ENCODE peak calls at places on chromosome 2, in ten cellular contexts. One of them, this sample, is unnamed.

GRCh38 chr2:126518206-126518605 is 137.8 kb upstream of the GYPC start:
- DNase-seq in suprapubic skin: no peak
- DNase-seq in SK-N-SH: no peak
- DNase-seq in ovary: no peak
- DNase-seq in cardiac muscle cell: no peak
- DNase-seq in AG04450: no peak
- DNase-seq in heart left ventricle: no peak
- DNase-seq in stomach: no peak
- DNase-seq in mammary epithelial cell: no peak
- DNase-seq in dorsolateral prefrontal cortex: no peak
- DNase-seq in this sample: no peak

GRCh38 chr2:48248251-48248933 is 281.6 kb upstream of the STON1 start:
- DNase-seq in stomach: no peak
- DNase-seq in SK-N-SH: no peak
- DNase-seq in dorsolateral prefrontal cortex: no peak
- DNase-seq in suprapubic skin: no peak
- DNase-seq in mammary epithelial cell: peak; percentile 93
- DNase-seq in cardiac muscle cell: peak; percentile 30
- DNase-seq in ovary: no peak
- DNase-seq in AG04450: peak; percentile 85
- DNase-seq in heart left ventricle: no peak
- DNase-seq in this sample: no peak

GRCh38 chr2:20532634-20533437 is 86.0 kb downstream of the RHOB start:
- DNase-seq in dorsolateral prefrontal cortex: no peak
- DNase-seq in stomach: no peak
- DNase-seq in cardiac muscle cell: no peak
- DNase-seq in suprapubic skin: no peak
- DNase-seq in ovary: no peak
- DNase-seq in SK-N-SH: no peak
- DNase-seq in AG04450: no peak
- DNase-seq in mammary epithelial cell: no peak
- DNase-seq in heart left ventricle: no peak
- DNase-seq in this sample: no peak

GRCh38 chr2:158391876-158392275 is 64.7 kb downstream of the CCDC148 start:
- DNase-seq in suprapubic skin: no peak
- DNase-seq in dorsolateral prefrontal cortex: no peak
- DNase-seq in mammary epithelial cell: peak; percentile 81
- DNase-seq in AG04450: no peak
- DNase-seq in ovary: no peak
- DNase-seq in cardiac muscle cell: no peak
- DNase-seq in heart left ventricle: no peak
- DNase-seq in SK-N-SH: no peak
- DNase-seq in stomach: no peak
- DNase-seq in this sample: no peak

GRCh38 chr2:217710218-217710565 is 292.6 kb downstream of the TNS1 start:
- DNase-seq in stomach: no peak
- DNase-seq in dorsolateral prefrontal cortex: no peak
- DNase-seq in cardiac muscle cell: no peak
- DNase-seq in suprapubic skin: no peak
- DNase-seq in AG04450: peak; percentile 29
- DNase-seq in heart left ventricle: no peak
- DNase-seq in SK-N-SH: no peak
- DNase-seq in mammary epithelial cell: peak; percentile 44
- DNase-seq in ovary: no peak
- DNase-seq in this sample: peak; percentile 29

GRCh38 chr2:54665436-54665856 is 58.0 kb upstream of the EML6 start:
- DNase-seq in heart left ventricle: no peak
- DNase-seq in mammary epithelial cell: no peak
- DNase-seq in cardiac muscle cell: peak; percentile 69
- DNase-seq in AG04450: no peak
- DNase-seq in suprapubic skin: no peak
- DNase-seq in stomach: peak; percentile 54
- DNase-seq in dorsolateral prefrontal cortex: no peak
- DNase-seq in SK-N-SH: peak; percentile 48
- DNase-seq in ovary: no peak
- DNase-seq in this sample: no peak

GRCh38 chr2:69601179-69601612 is 42.3 kb downstream of the AAK1 start:
- DNase-seq in AG04450: peak; percentile 74
- DNase-seq in stomach: no peak
- DNase-seq in cardiac muscle cell: no peak
- DNase-seq in ovary: no peak
- DNase-seq in heart left ventricle: no peak
- DNase-seq in SK-N-SH: no peak
- DNase-seq in suprapubic skin: no peak
- DNase-seq in mammary epithelial cell: peak; percentile 73
- DNase-seq in dorsolateral prefrontal cortex: no peak
- DNase-seq in this sample: no peak

GRCh38 chr2:240513544-240514287 is 44.1 kb downstream of the ANKMY1 start:
- DNase-seq in dorsolateral prefrontal cortex: peak; percentile 58
- DNase-seq in stomach: peak; percentile 88
- DNase-seq in suprapubic skin: peak; percentile 81
- DNase-seq in mammary epithelial cell: peak; percentile 80
- DNase-seq in ovary: peak; percentile 42
- DNase-seq in SK-N-SH: peak; percentile 87
- DNase-seq in cardiac muscle cell: peak; percentile 63
- DNase-seq in AG04450: peak; percentile 68
- DNase-seq in heart left ventricle: peak; percentile 86
- DNase-seq in this sample: peak; percentile 74

GRCh38 chr2:65025453-65026128 is 30.6 kb upstream of the CEP68 start:
- DNase-seq in dorsolateral prefrontal cortex: no peak
- DNase-seq in mammary epithelial cell: no peak
- DNase-seq in suprapubic skin: no peak
- DNase-seq in SK-N-SH: no peak
- DNase-seq in ovary: no peak
- DNase-seq in stomach: no peak
- DNase-seq in cardiac muscle cell: no peak
- DNase-seq in AG04450: no peak
- DNase-seq in heart left ventricle: no peak
- DNase-seq in this sample: no peak

GRCh38 chr2:26609839-26610277 is 31.3 kb downstream of the CIB4 start:
- DNase-seq in heart left ventricle: no peak
- DNase-seq in suprapubic skin: peak; percentile 36
- DNase-seq in cardiac muscle cell: no peak
- DNase-seq in stomach: no peak
- DNase-seq in ovary: no peak
- DNase-seq in dorsolateral prefrontal cortex: no peak
- DNase-seq in AG04450: no peak
- DNase-seq in mammary epithelial cell: no peak
- DNase-seq in SK-N-SH: no peak
- DNase-seq in this sample: peak; percentile 62

GRCh38 chr2:29417630-29418029 is 302.4 kb downstream of the CLIP4 start:
- DNase-seq in cardiac muscle cell: no peak
- DNase-seq in suprapubic skin: no peak
- DNase-seq in heart left ventricle: no peak
- DNase-seq in AG04450: no peak
- DNase-seq in dorsolateral prefrontal cortex: no peak
- DNase-seq in stomach: no peak
- DNase-seq in mammary epithelial cell: no peak
- DNase-seq in ovary: no peak
- DNase-seq in SK-N-SH: no peak
- DNase-seq in this sample: no peak

GRCh38 chr2:29420484-29420883 is 305.3 kb downstream of the CLIP4 start:
- DNase-seq in SK-N-SH: no peak
- DNase-seq in suprapubic skin: no peak
- DNase-seq in mammary epithelial cell: no peak
- DNase-seq in cardiac muscle cell: peak; percentile 51
- DNase-seq in dorsolateral prefrontal cortex: no peak
- DNase-seq in AG04450: no peak
- DNase-seq in heart left ventricle: no peak
- DNase-seq in ovary: no peak
- DNase-seq in stomach: no peak
- DNase-seq in this sample: no peak

GRCh38 chr2:29425866-29426265 is 310.7 kb downstream of the CLIP4 start:
- DNase-seq in ovary: no peak
- DNase-seq in dorsolateral prefrontal cortex: no peak
- DNase-seq in mammary epithelial cell: no peak
- DNase-seq in heart left ventricle: no peak
- DNase-seq in suprapubic skin: no peak
- DNase-seq in SK-N-SH: no peak
- DNase-seq in stomach: no peak
- DNase-seq in AG04450: no peak
- DNase-seq in cardiac muscle cell: no peak
- DNase-seq in this sample: no peak

GRCh38 chr2:29423267-29423666 is 308.1 kb downstream of the CLIP4 start:
- DNase-seq in SK-N-SH: no peak
- DNase-seq in cardiac muscle cell: no peak
- DNase-seq in ovary: no peak
- DNase-seq in AG04450: no peak
- DNase-seq in heart left ventricle: no peak
- DNase-seq in suprapubic skin: no peak
- DNase-seq in stomach: no peak
- DNase-seq in dorsolateral prefrontal cortex: no peak
- DNase-seq in mammary epithelial cell: no peak
- DNase-seq in this sample: no peak

GRCh38 chr2:29420999-29421856 is 306.0 kb downstream of the CLIP4 start:
- DNase-seq in cardiac muscle cell: peak; percentile 42
- DNase-seq in AG04450: no peak
- DNase-seq in mammary epithelial cell: no peak
- DNase-seq in stomach: no peak
- DNase-seq in dorsolateral prefrontal cortex: no peak
- DNase-seq in SK-N-SH: peak; percentile 23
- DNase-seq in suprapubic skin: no peak
- DNase-seq in ovary: no peak
- DNase-seq in heart left ventricle: no peak
- DNase-seq in this sample: no peak
- H3K27ac ChIP-seq in cardiac muscle cell: peak overlapping the region; percentile 74
- H3K27ac ChIP-seq in AG04450: no peak overlapping the region
- H3K27ac ChIP-seq in mammary epithelial cell: no peak overlapping the region
- H3K27ac ChIP-seq in stomach: no peak overlapping the region
- H3K27ac ChIP-seq in dorsolateral prefrontal cortex: no peak overlapping the region
- H3K27ac ChIP-seq in SK-N-SH: no peak overlapping the region
- H3K27ac ChIP-seq in suprapubic skin: no peak overlapping the region
- H3K27ac ChIP-seq in ovary: no peak overlapping the region
- H3K27ac ChIP-seq in heart left ventricle: no peak overlapping the region
- H3K27ac ChIP-seq in this sample: no peak overlapping the region

DNA sequence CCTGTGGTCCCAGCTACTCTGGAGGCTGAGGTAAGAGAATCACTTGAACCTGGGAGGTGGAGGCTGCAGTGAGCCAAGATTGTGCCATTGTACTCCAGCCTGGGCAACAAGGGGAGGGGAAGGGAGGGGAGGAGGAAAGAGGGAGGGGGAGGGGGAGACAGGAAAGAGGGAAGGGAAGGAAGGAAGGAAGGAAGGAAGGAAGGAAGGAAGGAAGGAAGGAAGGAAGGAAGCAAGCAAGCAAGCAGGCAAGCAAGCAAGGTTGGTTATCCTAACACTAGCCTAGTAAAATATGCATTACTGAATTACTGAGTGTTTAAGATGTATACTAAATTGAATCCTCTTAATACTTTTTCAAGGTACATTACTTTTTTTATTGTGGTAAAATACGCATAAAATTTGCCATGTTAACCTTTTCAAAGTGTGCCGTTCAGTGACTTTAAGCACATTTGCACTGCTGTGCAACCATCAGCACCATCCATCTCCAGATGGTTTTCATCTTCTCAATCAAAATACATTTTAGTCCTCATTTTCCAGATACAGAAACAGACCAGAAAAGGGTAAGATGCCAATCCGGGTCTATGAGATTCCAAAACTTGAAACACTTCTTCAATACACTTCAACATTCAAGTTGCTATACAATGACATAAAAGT is 28.9 kb downstream of the NCKAP1 start:
- DNase-seq in ovary: no peak
- DNase-seq in cardiac muscle cell: no peak
- DNase-seq in AG04450: no peak
- DNase-seq in stomach: no peak
- DNase-seq in heart left ventricle: no peak
- DNase-seq in suprapubic skin: no peak
- DNase-seq in SK-N-SH: peak; percentile 6
- DNase-seq in dorsolateral prefrontal cortex: no peak
- DNase-seq in mammary epithelial cell: no peak
- DNase-seq in this sample: no peak
- TF ChIP-seq CTCF in ovary: no peak
- TF ChIP-seq CTCF in cardiac muscle cell: no peak
- TF ChIP-seq CTCF in AG04450: no peak
- TF ChIP-seq CTCF in stomach: no peak
- TF ChIP-seq CTCF in heart left ventricle: no peak
- TF ChIP-seq CTCF in suprapubic skin: no peak
- TF ChIP-seq CTCF in SK-N-SH: no peak
- TF ChIP-seq CTCF in dorsolateral prefrontal cortex: no peak
- TF ChIP-seq CTCF in mammary epithelial cell: no peak
- TF ChIP-seq CTCF in this sample: no peak

GRCh38 chr2:181463573-181463972 is 6.4 kb downstream of the ITGA4 start:
- DNase-seq in dorsolateral prefrontal cortex: no peak
- DNase-seq in SK-N-SH: no peak
- DNase-seq in heart left ventricle: no peak
- DNase-seq in AG04450: no peak
- DNase-seq in mammary epithelial cell: no peak
- DNase-seq in stomach: no peak
- DNase-seq in ovary: no peak
- DNase-seq in suprapubic skin: no peak
- DNase-seq in cardiac muscle cell: no peak
- DNase-seq in this sample: no peak

GRCh38 chr2:181462032-181462431 is 4.8 kb downstream of the ITGA4 start:
- DNase-seq in dorsolateral prefrontal cortex: no peak
- DNase-seq in heart left ventricle: no peak
- DNase-seq in suprapubic skin: no peak
- DNase-seq in mammary epithelial cell: no peak
- DNase-seq in ovary: no peak
- DNase-seq in AG04450: no peak
- DNase-seq in cardiac muscle cell: no peak
- DNase-seq in SK-N-SH: no peak
- DNase-seq in stomach: no peak
- DNase-seq in this sample: no peak

GRCh38 chr2:181459646-181460045 is 2.5 kb downstream of the ITGA4 start:
- DNase-seq in mammary epithelial cell: no peak
- DNase-seq in ovary: no peak
- DNase-seq in heart left ventricle: no peak
- DNase-seq in SK-N-SH: no peak
- DNase-seq in suprapubic skin: no peak
- DNase-seq in dorsolateral prefrontal cortex: no peak
- DNase-seq in AG04450: no peak
- DNase-seq in stomach: no peak
- DNase-seq in cardiac muscle cell: no peak
- DNase-seq in this sample: no peak

GRCh38 chr2:181458881-181459280 is 1.7 kb downstream of the ITGA4 start:
- DNase-seq in ovary: no peak
- DNase-seq in suprapubic skin: no peak
- DNase-seq in heart left ventricle: no peak
- DNase-seq in dorsolateral prefrontal cortex: no peak
- DNase-seq in cardiac muscle cell: no peak
- DNase-seq in SK-N-SH: no peak
- DNase-seq in mammary epithelial cell: peak; percentile 8
- DNase-seq in AG04450: no peak
- DNase-seq in stomach: no peak
- DNase-seq in this sample: no peak

GRCh38 chr2:181461056-181461630 is 4.0 kb downstream of the ITGA4 start:
- DNase-seq in dorsolateral prefrontal cortex: no peak
- DNase-seq in stomach: no peak
- DNase-seq in SK-N-SH: no peak
- DNase-seq in suprapubic skin: no peak
- DNase-seq in mammary epithelial cell: no peak
- DNase-seq in heart left ventricle: no peak
- DNase-seq in cardiac muscle cell: no peak
- DNase-seq in ovary: no peak
- DNase-seq in AG04450: no peak
- DNase-seq in this sample: no peak
- H3K4me3 ChIP-seq in dorsolateral prefrontal cortex: no peak overlapping the region
- H3K4me3 ChIP-seq in stomach: peak overlapping the region; percentile 17
- H3K4me3 ChIP-seq in SK-N-SH: no peak overlapping the region
- H3K4me3 ChIP-seq in suprapubic skin: no peak overlapping the region
- H3K4me3 ChIP-seq in mammary epithelial cell: no peak overlapping the region
- H3K4me3 ChIP-seq in heart left ventricle: no peak overlapping the region
- H3K4me3 ChIP-seq in cardiac muscle cell: no peak overlapping the region
- H3K4me3 ChIP-seq in ovary: no peak overlapping the region
- H3K4me3 ChIP-seq in AG04450: no peak overlapping the region
- H3K4me3 ChIP-seq in this sample: no peak overlapping the region

GRCh38 chr2:105776560-105776928 is 31.8 kb downstream of the NCK2 start:
- DNase-seq in suprapubic skin: no peak
- DNase-seq in ovary: no peak
- DNase-seq in SK-N-SH: no peak
- DNase-seq in mammary epithelial cell: no peak
- DNase-seq in heart left ventricle: no peak
- DNase-seq in stomach: no peak
- DNase-seq in AG04450: no peak
- DNase-seq in dorsolateral prefrontal cortex: no peak
- DNase-seq in cardiac muscle cell: no peak
- DNase-seq in this sample: no peak
- H3K27ac ChIP-seq in suprapubic skin: no peak overlapping the region
- H3K27ac ChIP-seq in ovary: no peak overlapping the region
- H3K27ac ChIP-seq in SK-N-SH: no peak overlapping the region
- H3K27ac ChIP-seq in mammary epithelial cell: no peak overlapping the region
- H3K27ac ChIP-seq in heart left ventricle: peak overlapping the region; percentile 24
- H3K27ac ChIP-seq in stomach: peak overlapping the region; percentile 3
- H3K27ac ChIP-seq in AG04450: no peak overlapping the region
- H3K27ac ChIP-seq in dorsolateral prefrontal cortex: peak overlapping the region; percentile 46
- H3K27ac ChIP-seq in cardiac muscle cell: no peak overlapping the region
- H3K27ac ChIP-seq in this sample: no peak overlapping the region

This sample was measured in coronary artery.